ENCODE peak calls at places on chromosomes 2 and 18, in four cellular contexts. L is kidney, Y is cardiac muscle cell, S is omental fat pad. X is an unnamed sample.

GRCh38 chr2:202102425-202103005 is 29.5 kb downstream of the KIAA2012 start:
- DNase-seq in Y (no peak), L (no peak), S (no peak), X (no peak)

GRCh38 chr2:28539095-28539494 is 43.2 kb downstream of the PLB1 start:
- DNase-seq in S (no peak), Y (peak), L (no peak), X (no peak)

GRCh38 chr18:78102135-78102534 is 852.5 kb downstream of the GALR1 start:
- DNase-seq in L (no peak), S (no peak), Y (no peak), X (no peak)

GRCh38 chr18:76459687-76460350 is 35.2 kb downstream of the ZNF516 start:
- DNase-seq in L (no peak), S (no peak), Y (peak), X (peak)

GRCh38 chr2:60073201-60073600 is 480.3 kb downstream of the BCL11A start:
- DNase-seq in S (no peak), L (no peak), Y (no peak), X (no peak)

GRCh38 chr2:112459372-112459771 is 22.6 kb upstream of the TTL start:
- DNase-seq in L (no peak), S (no peak), Y (no peak), X (no peak)

GRCh38 chr18:74289137-74289536 is 2.6 kb downstream of the CYB5A start:
- DNase-seq in S (no peak), Y (peak), L (no peak), X (no peak)

GRCh38 chr18:8151176-8151575 is 458.1 kb upstream of the RAB12 start:
- DNase-seq in S (no peak), Y (no peak), L (no peak), X (no peak)

GRCh38 chr18:3649135-3649558 is 199.2 kb downstream of the TGIF1 start:
- DNase-seq in L (no peak), Y (no peak), S (no peak), X (no peak)

GRCh38 chr2:2871480-2872308 is 505.9 kb downstream of the EIPR1 start:
- DNase-seq in S (no peak), Y (no peak), L (no peak), X (no peak)

GRCh38 chr2:168194784-168195522 is 52.4 kb downstream of the STK39 start:
- DNase-seq in L (no peak), Y (no peak), S (no peak), X (no peak)

GRCh38 chr2:206020151-206020550 is 65.8 kb downstream of the INO80D start:
- DNase-seq in L (no peak), S (no peak), Y (no peak), X (no peak)

GRCh38 chr2:101792208-101792607 is 94.7 kb downstream of the MAP4K4 start:
- DNase-seq in L (no peak), Y (no peak), S (no peak), X (no peak)

GRCh38 chr2:128304330-128304714 is 14.3 kb downstream of the HS6ST1 start:
- DNase-seq in Y (no peak), L (peak), S (no peak), X (no peak)

GRCh38 chr2:198055726-198056125 is 251.3 kb downstream of the PLCL1 start:
- DNase-seq in S (no peak), L (no peak), Y (no peak), X (no peak)

GRCh38 chr2:10489842-10490555 is 41.9 kb upstream of the ODC1 start:
- DNase-seq in Y (no peak), S (no peak), L (no peak), X (no peak)

GRCh38 chr2:21754164-21754788 is 630.5 kb downstream of the TDRD15 start:
- DNase-seq in L (no peak), Y (no peak), S (no peak), X (no peak)

GRCh38 chr18:9779630-9780029 is 71.5 kb downstream of the RAB31 start:
- DNase-seq in S (no peak), L (no peak), Y (peak), X (no peak)

GRCh38 chr2:23531280-23531679 is 146.3 kb downstream of the KLHL29 start:
- DNase-seq in Y (no peak), S (no peak), L (no peak), X (no peak)

GRCh38 chr2:151922845-151923666 is 94.8 kb upstream of the ARL5A start:
- DNase-seq in L (peak), S (peak), Y (peak), X (no peak)

GRCh38 chr2:763766-764525 is 86.7 kb upstream of the TMEM18 start:
- DNase-seq in S (no peak), Y (no peak), L (no peak), X (no peak)

GRCh38 chr2:105517814-105518705 is 119.2 kb upstream of the FHL2 start:
- DNase-seq in S (no peak), Y (peak), L (peak), X (no peak)

GRCh38 chr2:118145207-118145606 is 56.9 kb downstream of the INSIG2 start:
- DNase-seq in S (no peak), Y (no peak), L (no peak), X (no peak)

GRCh38 chr18:2223859-2224258 is 347.4 kb downstream of the METTL4 start:
- DNase-seq in S (no peak), L (no peak), Y (peak), X (no peak)
- TF ChIP-seq CTCF in S (no peak), L (peak), Y (peak), X (peak)

GRCh38 chr2:72363406-72363805 is 215.7 kb upstream of the CYP26B1 start:
- DNase-seq in L (no peak), S (no peak), Y (no peak), X (no peak)

GRCh38 chr2:72367530-72368225 is 220.0 kb upstream of the CYP26B1 start:
- DNase-seq in Y (peak), L (no peak), S (no peak), X (peak)
- TF ChIP-seq CTCF in Y (peak), L (no peak), S (no peak), X (peak)

DNA sequence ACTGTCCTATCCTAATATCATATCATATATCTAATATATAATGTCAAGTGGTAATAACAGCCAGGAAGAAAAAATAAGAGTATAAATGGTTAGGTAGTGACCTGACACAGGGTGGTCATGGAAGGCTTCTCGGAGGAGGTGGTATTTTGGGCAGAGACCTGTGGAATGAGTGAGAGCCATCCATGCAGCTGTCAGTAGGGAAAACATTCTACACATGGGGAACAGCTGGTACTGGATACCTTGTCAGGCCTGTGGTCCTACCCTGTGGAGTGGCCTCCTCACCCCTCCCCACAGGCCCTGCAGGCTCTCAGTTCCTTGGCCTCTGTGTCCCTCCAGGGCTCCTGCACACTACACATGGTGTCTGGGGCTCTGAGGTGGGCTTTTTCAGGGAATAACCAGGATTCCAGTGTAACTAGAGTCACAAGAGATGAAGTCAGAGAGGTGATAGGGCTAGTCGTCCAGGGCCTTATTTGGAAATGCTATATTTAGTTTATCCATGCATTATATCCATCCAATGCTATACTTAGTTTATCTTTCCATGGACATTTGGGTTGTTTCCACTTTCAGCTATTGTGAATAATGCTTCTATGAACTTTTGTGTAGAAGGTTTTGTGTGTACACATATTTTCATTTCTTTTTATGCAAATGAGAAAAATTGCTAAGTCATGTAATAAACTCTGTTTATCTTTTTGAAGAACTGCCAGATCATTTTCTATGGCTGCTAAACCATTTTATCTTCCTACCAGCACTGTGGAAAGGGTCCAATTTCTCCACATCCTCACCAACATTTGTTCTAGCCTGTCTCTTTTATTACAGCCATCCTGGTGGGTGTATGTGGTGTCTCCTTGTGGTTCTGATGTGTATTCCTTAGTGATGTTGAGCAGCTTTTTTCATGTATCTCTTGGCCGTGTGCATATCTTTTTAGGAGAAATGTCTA is 75.6 kb downstream of the TPGS2 start:
- DNase-seq in Y (peak), S (no peak), L (no peak), X (no peak)
- TF ChIP-seq CTCF in Y (peak), S (no peak), L (no peak), X (no peak)

DNA sequence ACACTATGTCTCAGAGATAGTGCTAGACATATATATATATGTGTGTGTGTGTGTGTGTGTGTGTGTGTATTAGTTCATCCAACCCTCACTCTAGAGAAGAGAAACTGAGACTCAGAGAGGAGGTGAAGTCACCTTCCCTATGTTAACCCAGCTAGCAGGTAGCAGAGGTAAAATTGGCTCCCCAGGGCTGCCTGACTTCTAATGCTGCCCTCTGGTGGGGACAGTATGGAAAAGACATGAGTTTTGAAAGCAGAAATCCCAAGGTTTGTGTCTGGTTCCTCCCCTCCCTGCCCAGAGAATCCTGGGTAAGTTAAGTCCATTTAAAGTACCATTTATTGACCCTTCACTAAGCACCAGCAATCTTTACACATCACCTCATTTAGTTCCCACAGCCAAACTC is 137.7 kb downstream of the THNSL2 start:
- DNase-seq in Y (no peak), L (no peak), S (no peak), X (no peak)
- TF ChIP-seq CTCF in Y (no peak), L (no peak), S (no peak), X (no peak)

GRCh38 chr2:240206630-240207029 is 66.2 kb upstream of the OTOS start:
- DNase-seq in L (no peak), Y (no peak), S (no peak), X (no peak)
- TF ChIP-seq CTCF in L (no peak), Y (no peak), S (no peak), X (no peak)

GRCh38 chr2:98175811-98176210 is 88.8 kb downstream of the VWA3B start:
- DNase-seq in S (no peak), Y (peak), L (no peak), X (no peak)
- TF ChIP-seq CTCF in S (no peak), Y (no peak), L (no peak), X (no peak)

DNA sequence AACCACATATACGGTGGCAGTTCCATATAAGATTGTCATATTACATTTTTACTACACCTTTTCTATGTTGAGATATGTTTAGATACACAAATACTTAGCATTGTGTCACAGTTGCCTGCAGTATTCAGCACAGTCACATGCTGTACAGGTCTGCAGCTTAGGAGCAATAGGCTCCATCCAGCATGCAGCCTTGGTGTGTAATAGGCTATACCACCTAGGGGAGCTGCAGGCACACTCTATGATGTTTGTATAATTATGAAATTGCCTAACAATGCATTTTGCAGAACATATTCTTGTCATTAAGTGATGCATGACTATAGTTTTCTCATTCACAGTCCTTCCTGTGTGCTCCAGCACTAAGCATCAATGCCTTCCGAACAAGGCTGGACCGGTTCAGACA is 133.4 kb downstream of the NDUFA10 start:
- DNase-seq in L (no peak), S (no peak), Y (no peak), X (no peak)
- TF ChIP-seq CTCF in L (no peak), S (no peak), Y (no peak), X (no peak)

DNA sequence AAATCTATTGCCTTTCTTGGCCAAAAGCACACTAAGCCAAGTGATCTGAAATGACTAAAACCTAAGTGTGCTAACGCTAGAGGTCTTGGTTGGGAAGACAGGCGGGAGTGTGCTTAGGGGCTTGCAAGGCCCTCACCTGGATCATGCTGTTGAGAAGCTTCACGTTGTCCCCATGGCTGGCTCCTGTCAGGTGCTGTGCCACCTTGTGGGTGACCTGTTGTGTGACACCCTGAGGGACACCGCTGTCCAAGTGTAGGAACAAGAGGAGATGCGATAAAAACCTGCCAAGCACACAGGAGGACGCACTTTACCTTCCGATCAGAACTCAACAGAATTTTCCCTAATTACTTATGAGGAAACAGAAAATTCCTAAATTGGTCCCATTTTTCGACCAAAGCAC is 50.8 kb downstream of the EPG5 start:
- DNase-seq in Y (no peak), S (no peak), L (no peak), X (no peak)
- TF ChIP-seq CTCF in Y (no peak), S (no peak), L (no peak), X (no peak)

GRCh38 chr18:59646946-59647307 is 50.3 kb downstream of the CCBE1 start:
- DNase-seq in S (no peak), Y (no peak), L (no peak), X (no peak)

GRCh38 chr18:59643740-59644139 is 53.5 kb downstream of the CCBE1 start:
- DNase-seq in Y (no peak), S (no peak), L (no peak), X (no peak)

GRCh38 chr18:59650266-59650820 is 46.9 kb downstream of the CCBE1 start:
- DNase-seq in Y (no peak), S (no peak), L (no peak), X (no peak)

GRCh38 chr18:59649575-59649974 is 47.6 kb downstream of the CCBE1 start:
- DNase-seq in S (no peak), L (no peak), Y (no peak), X (no peak)

GRCh38 chr18:59646228-59646945 is 50.8 kb downstream of the CCBE1 start:
- DNase-seq in Y (no peak), S (no peak), L (no peak), X (no peak)
- TF ChIP-seq CTCF in Y (no peak), S (no peak), L (no peak), X (no peak)

GRCh38 chr2:88090446-88091283 is 23.0 kb downstream of the SMYD1 start:
- DNase-seq in L (no peak), Y (no peak), S (no peak), X (no peak)
- TF ChIP-seq CTCF in L (no peak), Y (no peak), S (no peak), X (no peak)